ENCODE peak calls at places on chromosomes 1 and 21, in seven cellular contexts. V is effector memory CD4-positive, alpha-beta T cell; C is HS-5; W is Ammon's horn; P is H4; B is SJSA1; T is endothelial cell. Z is an unnamed sample.

GRCh38 chr1:2544093-2544874 is 11.9 kb upstream of the TNFRSF14 start:
- DNase-seq in W (no peak), P (no peak), V (no peak), B (no peak), C (no peak), T (no peak), Z (peak; percentile 37)

GRCh38 chr1:202210370-202210769 is 16.8 kb downstream of the LGR6 start:
- DNase-seq in B (no peak), W (no peak), V (no peak), T (no peak), C (no peak), P (peak; percentile 55), Z (no peak)

GRCh38 chr1:175569117-175569743 is 174.2 kb downstream of the TNR start:
- DNase-seq in T (no peak), P (no peak), C (no peak), V (no peak), B (no peak), W (no peak), Z (no peak)

GRCh38 chr1:30872033-30872947 is 36.3 kb downstream of the SDC3 start:
- DNase-seq in V (no peak), P (no peak), B (no peak), W (no peak), T (no peak), C (no peak), Z (no peak)

GRCh38 chr1:65939636-65940035 is 146.9 kb downstream of the PDE4B start:
- DNase-seq in B (no peak), P (no peak), V (no peak), W (peak; percentile 43), T (no peak), C (no peak), Z (no peak)

GRCh38 chr1:42753070-42753469 is 13.0 kb upstream of the CLDN19 start:
- DNase-seq in P (no peak), C (peak; percentile 43), V (no peak), T (no peak), W (no peak), B (no peak), Z (no peak)

GRCh38 chr1:43783671-43784205 is 76.4 kb downstream of the ST3GAL3 start:
- DNase-seq in V (no peak), B (peak; percentile 77), W (no peak), P (peak; percentile 75), C (no peak), T (no peak), Z (no peak)

GRCh38 chr1:27391511-27392095 is 819 bp upstream of the GPR3 start:
- DNase-seq in P (no peak), C (no peak), W (peak; percentile 65), V (no peak), T (no peak), B (no peak), Z (peak; percentile 8)

GRCh38 chr21:43916691-43917514 is 51.9 kb downstream of the AGPAT3 start:
- DNase-seq in B (no peak), C (no peak), T (no peak), V (peak; percentile 54), P (no peak), W (no peak), Z (no peak)

GRCh38 chr1:11314959-11315358 is 42.0 kb downstream of the UBIAD1 start:
- DNase-seq in V (no peak), B (no peak), C (no peak), P (no peak), W (no peak), T (no peak), Z (no peak)

GRCh38 chr1:109840011-109840629 is 70.5 kb upstream of the CSF1 start:
- DNase-seq in T (no peak), P (no peak), V (no peak), B (no peak), W (no peak), C (no peak), Z (no peak)

GRCh38 chr1:215720121-215720520 is 153.0 kb downstream of the KCTD3 start:
- DNase-seq in P (no peak), T (no peak), W (no peak), B (no peak), C (no peak), V (no peak), Z (no peak)

GRCh38 chr1:2859219-2859880 is 57.9 kb upstream of the TTC34 start:
- DNase-seq in B (no peak), T (no peak), W (no peak), C (no peak), P (no peak), V (no peak), Z (no peak)

GRCh38 chr21:33070921-33071877 is 1.3 kb downstream of the OLIG1 start:
- DNase-seq in T (peak; percentile 26), P (no peak), B (no peak), W (peak; percentile 37), V (no peak), C (no peak), Z (no peak)

GRCh38 chr1:244917271-244917670 is 52.9 kb upstream of the HNRNPU start:
- DNase-seq in W (no peak), V (no peak), B (no peak), C (no peak), P (no peak), T (no peak), Z (no peak)

GRCh38 chr1:179881642-179882252 is 338 bp upstream of the TOR1AIP1 start:
- DNase-seq in P (peak; percentile 90), W (peak; percentile 98), B (peak; percentile 87), V (no peak), T (no peak), C (peak; percentile 76), Z (no peak)

GRCh38 chr1:180507826-180508724 is 5.7 kb upstream of the ACBD6 start:
- DNase-seq in V (no peak), P (peak; percentile 33), B (peak; percentile 61), T (no peak), W (peak; percentile 28), C (no peak), Z (no peak)

GRCh38 chr1:169307176-169307575 is 60.4 kb downstream of the NME7 start:
- DNase-seq in P (no peak), W (no peak), B (no peak), T (no peak), V (no peak), C (no peak), Z (no peak)

GRCh38 chr1:61093525-61094137 is 11.3 kb downstream of the NFIA start:
- DNase-seq in W (no peak), P (peak; percentile 78), C (no peak), V (no peak), T (no peak), B (no peak), Z (no peak)

GRCh38 chr1:205444300-205444930 is 11.4 kb downstream of the BLACAT1 start:
- DNase-seq in C (no peak), W (no peak), P (no peak), T (no peak), B (no peak), V (no peak), Z (no peak)

GRCh38 chr21:18298228-18298627 is 53.6 kb downstream of the CHODL start:
- DNase-seq in P (no peak), C (no peak), V (no peak), T (no peak), W (no peak), B (no peak), Z (no peak)

GRCh38 chr1:15876357-15876756 is 28.9 kb downstream of the SPEN start:
- DNase-seq in P (no peak), C (no peak), B (no peak), V (no peak), W (no peak), T (peak; percentile 37), Z (no peak)

GRCh38 chr1:193614817-193615216 is 428.4 kb upstream of the B3GALT2 start:
- DNase-seq in C (no peak), B (no peak), P (peak; percentile 61), T (no peak), W (no peak), V (no peak), Z (no peak)

GRCh38 chr1:64581786-64582185 is 111.9 kb downstream of the CACHD1 start:
- DNase-seq in P (no peak), V (no peak), C (no peak), B (no peak), T (no peak), W (no peak), Z (no peak)

GRCh38 chr1:183209533-183210158 is 23.6 kb downstream of the LAMC2 start:
- DNase-seq in V (no peak), C (peak; percentile 90), B (no peak), P (peak; percentile 58), T (no peak), W (no peak), Z (no peak)

GRCh38 chr1:245156736-245157505 is 2.1 kb downstream of the KIF26B start:
- DNase-seq in B (no peak), W (peak; percentile 25), V (no peak), T (peak; percentile 19), C (no peak), P (peak; percentile 21), Z (no peak)

GRCh38 chr1:74681449-74681848 is 7.9 kb upstream of the ERICH3 start:
- DNase-seq in W (no peak), B (no peak), T (no peak), C (no peak), V (no peak), P (no peak), Z (no peak)

GRCh38 chr1:237702161-237702560 is 188.6 kb downstream of the ZP4 start:
- DNase-seq in V (no peak), W (no peak), P (no peak), B (no peak), T (no peak), C (no peak), Z (no peak)

GRCh38 chr1:56411484-56412180 is 167.7 kb downstream of the PLPP3 start:
- DNase-seq in T (no peak), W (peak; percentile 22), B (no peak), C (no peak), P (no peak), V (no peak), Z (no peak)

GRCh38 chr1:157384252-157384651 is 168.1 kb downstream of the FCRL5 start:
- DNase-seq in P (no peak), W (no peak), V (no peak), B (no peak), T (no peak), C (no peak), Z (no peak)

Z was measured in nucleus accumbens.